ENCODE peak calls at places on chromosome 19, in five cellular contexts. N, O, H, A and L are unnamed samples.

GRCh38 chr19:51020988-51021651 is 1.6 kb upstream of the KLK10 start:
- DNase-seq in N (no peak), O (no peak), H (peak; percentile 54), A (peak; percentile 40), L (peak; percentile 48)

GRCh38 chr19:8343483-8343844 is 402 bp upstream of the KANK3 start:
- DNase-seq in N (no peak), O (no peak), H (no peak), A (no peak), L (no peak)

GRCh38 chr19:17264641-17264979 is at the start of gene USHBP1:
- DNase-seq in N (no peak), O (no peak), H (no peak), A (peak; percentile 30), L (no peak)

GRCh38 chr19:51710163-51710562 is 13.6 kb downstream of the HAS1 start:
- DNase-seq in N (no peak), O (no peak), H (no peak), A (no peak), L (no peak)

GRCh38 chr19:2303209-2303798 is 4.7 kb downstream of the LINGO3 start:
- DNase-seq in N (no peak), O (no peak), H (no peak), A (no peak), L (no peak)

GRCh38 chr19:5691205-5691929 is 1.3 kb downstream of the RPL36 start:
- DNase-seq in N (no peak), O (no peak), H (peak; percentile 67), A (no peak), L (peak; percentile 68)

GRCh38 chr19:38734426-38735256 is 9.6 kb downstream of the CAPN12 start:
- DNase-seq in N (no peak), O (peak; percentile 25), H (no peak), A (no peak), L (no peak)

GRCh38 chr19:844300-844971 is 3.6 kb downstream of the PRTN3 start:
- DNase-seq in N (no peak), O (no peak), H (no peak), A (no peak), L (peak; percentile 79)

GRCh38 chr19:41997121-41997850 is 3.3 kb upstream of the ATP1A3 start:
- DNase-seq in N (no peak), O (no peak), H (peak; percentile 62), A (no peak), L (peak; percentile 60)

GRCh38 chr19:30557927-30558557 is 185.9 kb downstream of the ZNF536 start:
- DNase-seq in N (no peak), O (no peak), H (no peak), A (no peak), L (no peak)

GRCh38 chr19:3809881-3810707 is 23.9 kb upstream of the MATK start:
- DNase-seq in N (no peak), O (no peak), H (no peak), A (no peak), L (no peak)

GRCh38 chr19:15149704-15150103 is 42.5 kb downstream of the SYDE1 start:
- DNase-seq in N (no peak), O (no peak), H (no peak), A (no peak), L (no peak)

GRCh38 chr19:35899547-35900214 is 659 bp downstream of the NFKBID start:
- DNase-seq in N (peak; percentile 72), O (peak; percentile 78), H (peak; percentile 95), A (peak; percentile 47), L (peak; percentile 87)

GRCh38 chr19:708154-709141 is at the start of gene PALM:
- DNase-seq in N (no peak), O (no peak), H (peak; percentile 90), A (peak; percentile 39), L (peak; percentile 64)

GRCh38 chr19:2736550-2737190 is 3.1 kb downstream of the SLC39A3 start:
- DNase-seq in N (no peak), O (no peak), H (no peak), A (no peak), L (no peak)

GRCh38 chr19:33879818-33880575 is 83.3 kb downstream of the KCTD15 start:
- DNase-seq in N (no peak), O (no peak), H (peak; percentile 80), A (no peak), L (no peak)

GRCh38 chr19:51098366-51099069 is 9.7 kb downstream of the CTU1 start:
- DNase-seq in N (no peak), O (no peak), H (no peak), A (no peak), L (no peak)

GRCh38 chr19:7921302-7921954 is 1.3 kb downstream of the SNAPC2 start:
- DNase-seq in N (no peak), O (no peak), H (no peak), A (no peak), L (no peak)

GRCh38 chr19:5138606-5139594 is 170.0 kb downstream of the KDM4B start:
- DNase-seq in N (no peak), O (peak; percentile 79), H (no peak), A (no peak), L (peak; percentile 42)

GRCh38 chr19:46201413-46202310 is 27.9 kb upstream of the IGFL1 start:
- DNase-seq in N (no peak), O (no peak), H (no peak), A (no peak), L (no peak)

DNA sequence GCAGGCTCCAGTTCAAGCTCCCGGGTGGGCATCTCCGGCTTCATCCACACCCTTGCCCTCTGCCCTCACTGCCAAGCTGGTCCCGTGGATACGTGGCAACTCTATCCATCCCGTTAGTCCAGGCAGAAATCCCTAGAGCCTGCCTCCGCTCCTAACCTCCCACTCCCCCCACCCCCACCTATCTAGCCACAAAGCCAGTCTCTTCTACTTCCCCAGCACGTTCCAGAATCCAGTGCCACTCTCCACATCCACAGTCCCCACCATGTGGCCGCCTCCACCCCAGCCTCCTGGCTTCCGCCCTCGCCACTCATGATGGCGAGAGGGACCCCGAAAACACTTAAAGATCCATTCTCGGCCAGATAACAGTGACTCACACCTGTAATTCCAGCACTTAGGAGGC is 3.8 kb downstream of the YIPF2 start:
- DNase-seq in N (no peak), O (no peak), H (no peak), A (no peak), L (no peak)
- TF ChIP-seq ZBTB33 in N (no peak), O (no peak), H (no peak), A (no peak), L (no peak)

DNA sequence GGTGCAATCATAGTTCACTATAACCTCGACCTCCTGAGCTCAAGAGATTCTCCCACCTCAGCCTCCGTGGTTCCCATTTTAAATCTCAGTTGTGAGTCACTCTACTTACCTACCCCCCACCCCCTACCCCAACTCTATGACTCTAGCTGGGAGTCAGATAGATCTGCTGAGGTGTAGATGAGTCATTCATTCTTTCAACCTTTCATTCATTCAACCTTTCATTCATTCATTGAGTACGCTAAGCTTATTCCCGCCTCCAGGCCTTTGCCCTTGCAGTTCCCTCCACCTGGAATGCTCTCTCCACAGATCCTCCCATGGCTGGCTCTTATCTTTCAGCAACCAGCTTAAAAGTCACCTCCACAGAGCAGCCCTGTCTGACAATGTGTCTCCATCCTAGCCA is 1.1 kb upstream of the MAST1 start:
- DNase-seq in N (no peak), O (no peak), H (no peak), A (no peak), L (peak; percentile 47)
- TF ChIP-seq ZBTB33 in N (no peak), O (no peak), H (no peak), A (no peak), L (no peak)

GRCh38 chr19:14118165-14119051 is 846 bp upstream of the PRKACA start:
- DNase-seq in N (no peak), O (no peak), H (peak; percentile 42), A (peak; percentile 71), L (peak; percentile 42)

GRCh38 chr19:14116525-14116917 is 1.0 kb downstream of the PRKACA start:
- DNase-seq in N (no peak), O (no peak), H (no peak), A (no peak), L (no peak)

GRCh38 chr19:14117668-14118164 is at the start of gene PRKACA:
- DNase-seq in N (peak; percentile 96), O (peak; percentile 91), H (peak; percentile 99), A (peak; percentile 94), L (peak; percentile 99)

GRCh38 chr19:14115761-14116160 is 1.8 kb downstream of the PRKACA start:
- DNase-seq in N (no peak), O (no peak), H (no peak), A (no peak), L (no peak)

GRCh38 chr19:14116918-14117578 is 514 bp downstream of the PRKACA start:
- DNase-seq in N (no peak), O (no peak), H (peak; percentile 47), A (no peak), L (peak; percentile 66)
- TF ChIP-seq ZBTB33 in N (no peak), O (no peak), H (no peak), A (no peak), L (no peak)

DNA sequence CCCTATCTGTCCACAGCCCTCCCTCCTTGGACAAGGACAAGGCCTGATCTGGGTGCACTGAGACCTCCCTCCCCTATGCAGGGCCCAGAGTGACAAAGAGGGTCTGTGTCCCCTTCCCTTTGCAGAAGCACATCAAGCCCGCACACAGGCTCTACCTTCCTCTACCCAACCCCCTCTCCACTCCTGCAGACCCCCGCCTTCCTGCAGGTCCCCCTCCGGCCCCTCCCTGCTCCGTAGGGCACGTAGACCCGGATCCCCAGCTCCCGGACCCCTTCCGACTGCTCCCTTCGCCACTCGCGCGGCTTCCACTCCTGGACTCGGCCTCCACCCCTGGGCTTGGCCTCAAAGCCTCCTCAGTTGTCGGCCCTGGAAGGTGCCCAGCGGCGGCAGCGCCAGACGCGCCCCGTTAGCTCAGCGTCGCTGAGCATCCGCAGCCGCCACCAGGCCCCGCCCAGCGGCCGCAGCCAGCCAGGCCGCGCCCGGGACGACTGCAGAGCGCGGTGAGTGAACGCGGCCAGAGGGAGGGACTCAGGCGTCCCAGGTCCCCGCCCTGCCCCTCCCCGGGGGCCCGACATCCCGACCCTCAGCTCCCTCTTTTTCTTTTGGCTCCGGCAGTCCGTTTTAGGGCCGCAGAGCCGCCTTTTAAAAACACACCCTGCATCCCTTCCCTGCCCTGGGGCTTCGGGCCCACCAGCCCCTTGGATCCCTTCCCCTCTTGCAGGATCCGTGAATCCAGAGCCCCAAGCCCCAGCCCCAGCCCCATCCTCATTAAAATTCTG is 1.6 kb upstream of the MYADM start:
- DNase-seq in N (peak; percentile 60), O (no peak), H (peak; percentile 87), A (peak; percentile 68), L (peak; percentile 42)
- TF ChIP-seq ZBTB33 in N (no peak), O (no peak), H (no peak), A (peak; percentile 5), L (peak; percentile 50)